ENCODE peak calls at places on chromosomes 11 and 22, in nine cellular contexts. One of them, this sample, is unnamed.

GRCh38 chr11:1994121-1994520 is 3.5 kb downstream of the H19 start:
- DNase-seq in activated effector memory CD4-positive, alpha-beta T cell treated with Interleukin-2 at 50 U/mL for 16 hours: no peak
- DNase-seq in GM03348: no peak
- DNase-seq in stimulated activated CD8-positive, alpha-beta memory T cell treated with anti-CD3 and anti-CD28 coated beads, Interleukin-4, amount 100 ng/mL, for 48 hours: no peak
- DNase-seq in CD8-positive, alpha-beta T cell: no peak
- DNase-seq in H4: no peak
- DNase-seq in stimulated activated naive CD4-positive, alpha-beta T cell: no peak
- DNase-seq in dorsolateral prefrontal cortex: no peak
- DNase-seq in fibroblast of lung: no peak
- DNase-seq in this sample: no peak

GRCh38 chr11:9092846-9093778 is 1.7 kb upstream of the SCUBE2 start:
- DNase-seq in activated effector memory CD4-positive, alpha-beta T cell treated with Interleukin-2 at 50 U/mL for 16 hours: no peak
- DNase-seq in GM03348: no peak
- DNase-seq in stimulated activated CD8-positive, alpha-beta memory T cell treated with anti-CD3 and anti-CD28 coated beads, Interleukin-4, amount 100 ng/mL, for 48 hours: no peak
- DNase-seq in CD8-positive, alpha-beta T cell: no peak
- DNase-seq in H4: no peak
- DNase-seq in stimulated activated naive CD4-positive, alpha-beta T cell: no peak
- DNase-seq in dorsolateral prefrontal cortex: no peak
- DNase-seq in fibroblast of lung: no peak
- DNase-seq in this sample: peak

GRCh38 chr11:6319879-6320410 is 356 bp downstream of the CAVIN3 start:
- DNase-seq in activated effector memory CD4-positive, alpha-beta T cell treated with Interleukin-2 at 50 U/mL for 16 hours: no peak
- DNase-seq in GM03348: peak
- DNase-seq in stimulated activated CD8-positive, alpha-beta memory T cell treated with anti-CD3 and anti-CD28 coated beads, Interleukin-4, amount 100 ng/mL, for 48 hours: peak
- DNase-seq in CD8-positive, alpha-beta T cell: no peak
- DNase-seq in H4: no peak
- DNase-seq in stimulated activated naive CD4-positive, alpha-beta T cell: no peak
- DNase-seq in dorsolateral prefrontal cortex: peak
- DNase-seq in fibroblast of lung: peak
- DNase-seq in this sample: peak

GRCh38 chr22:39543095-39543494 is 10.5 kb upstream of the RPS19BP1 start:
- DNase-seq in activated effector memory CD4-positive, alpha-beta T cell treated with Interleukin-2 at 50 U/mL for 16 hours: no peak
- DNase-seq in GM03348: peak
- DNase-seq in stimulated activated CD8-positive, alpha-beta memory T cell treated with anti-CD3 and anti-CD28 coated beads, Interleukin-4, amount 100 ng/mL, for 48 hours: peak
- DNase-seq in CD8-positive, alpha-beta T cell: no peak
- DNase-seq in H4: no peak
- DNase-seq in stimulated activated naive CD4-positive, alpha-beta T cell: no peak
- DNase-seq in dorsolateral prefrontal cortex: no peak
- DNase-seq in fibroblast of lung: no peak
- DNase-seq in this sample: no peak

GRCh38 chr22:22865311-22866072 is 22.1 kb upstream of the IGLL5 start:
- DNase-seq in activated effector memory CD4-positive, alpha-beta T cell treated with Interleukin-2 at 50 U/mL for 16 hours: no peak
- DNase-seq in GM03348: no peak
- DNase-seq in stimulated activated CD8-positive, alpha-beta memory T cell treated with anti-CD3 and anti-CD28 coated beads, Interleukin-4, amount 100 ng/mL, for 48 hours: peak
- DNase-seq in CD8-positive, alpha-beta T cell: peak
- DNase-seq in H4: no peak
- DNase-seq in stimulated activated naive CD4-positive, alpha-beta T cell: peak
- DNase-seq in dorsolateral prefrontal cortex: no peak
- DNase-seq in fibroblast of lung: no peak
- DNase-seq in this sample: no peak

GRCh38 chr11:119594639-119595249 is 134.3 kb downstream of the NECTIN1 start:
- DNase-seq in activated effector memory CD4-positive, alpha-beta T cell treated with Interleukin-2 at 50 U/mL for 16 hours: no peak
- DNase-seq in GM03348: peak
- DNase-seq in stimulated activated CD8-positive, alpha-beta memory T cell treated with anti-CD3 and anti-CD28 coated beads, Interleukin-4, amount 100 ng/mL, for 48 hours: no peak
- DNase-seq in CD8-positive, alpha-beta T cell: no peak
- DNase-seq in H4: peak
- DNase-seq in stimulated activated naive CD4-positive, alpha-beta T cell: no peak
- DNase-seq in dorsolateral prefrontal cortex: no peak
- DNase-seq in fibroblast of lung: peak
- DNase-seq in this sample: peak

GRCh38 chr11:96090711-96091110 is 166.8 kb upstream of the MTMR2 start:
- DNase-seq in activated effector memory CD4-positive, alpha-beta T cell treated with Interleukin-2 at 50 U/mL for 16 hours: no peak
- DNase-seq in GM03348: peak
- DNase-seq in stimulated activated CD8-positive, alpha-beta memory T cell treated with anti-CD3 and anti-CD28 coated beads, Interleukin-4, amount 100 ng/mL, for 48 hours: no peak
- DNase-seq in CD8-positive, alpha-beta T cell: no peak
- DNase-seq in H4: no peak
- DNase-seq in stimulated activated naive CD4-positive, alpha-beta T cell: no peak
- DNase-seq in dorsolateral prefrontal cortex: no peak
- DNase-seq in fibroblast of lung: peak
- DNase-seq in this sample: peak

GRCh38 chr11:33618363-33618735 is 82.3 kb downstream of the C11orf91 start:
- DNase-seq in activated effector memory CD4-positive, alpha-beta T cell treated with Interleukin-2 at 50 U/mL for 16 hours: no peak
- DNase-seq in GM03348: no peak
- DNase-seq in stimulated activated CD8-positive, alpha-beta memory T cell treated with anti-CD3 and anti-CD28 coated beads, Interleukin-4, amount 100 ng/mL, for 48 hours: no peak
- DNase-seq in CD8-positive, alpha-beta T cell: no peak
- DNase-seq in H4: no peak
- DNase-seq in stimulated activated naive CD4-positive, alpha-beta T cell: no peak
- DNase-seq in dorsolateral prefrontal cortex: no peak
- DNase-seq in fibroblast of lung: no peak
- DNase-seq in this sample: no peak

GRCh38 chr11:8373519-8374432 is 110.1 kb upstream of the LMO1 start:
- DNase-seq in activated effector memory CD4-positive, alpha-beta T cell treated with Interleukin-2 at 50 U/mL for 16 hours: no peak
- DNase-seq in GM03348: no peak
- DNase-seq in stimulated activated CD8-positive, alpha-beta memory T cell treated with anti-CD3 and anti-CD28 coated beads, Interleukin-4, amount 100 ng/mL, for 48 hours: no peak
- DNase-seq in CD8-positive, alpha-beta T cell: no peak
- DNase-seq in H4: no peak
- DNase-seq in stimulated activated naive CD4-positive, alpha-beta T cell: no peak
- DNase-seq in dorsolateral prefrontal cortex: no peak
- DNase-seq in fibroblast of lung: no peak
- DNase-seq in this sample: no peak

GRCh38 chr11:65516135-65516968 is 8.5 kb upstream of the SCYL1 start:
- DNase-seq in activated effector memory CD4-positive, alpha-beta T cell treated with Interleukin-2 at 50 U/mL for 16 hours: no peak
- DNase-seq in GM03348: no peak
- DNase-seq in stimulated activated CD8-positive, alpha-beta memory T cell treated with anti-CD3 and anti-CD28 coated beads, Interleukin-4, amount 100 ng/mL, for 48 hours: no peak
- DNase-seq in CD8-positive, alpha-beta T cell: no peak
- DNase-seq in H4: no peak
- DNase-seq in stimulated activated naive CD4-positive, alpha-beta T cell: no peak
- DNase-seq in dorsolateral prefrontal cortex: no peak
- DNase-seq in fibroblast of lung: no peak
- DNase-seq in this sample: no peak

GRCh38 chr11:8273281-8273680 is 9.6 kb upstream of the LMO1 start:
- DNase-seq in activated effector memory CD4-positive, alpha-beta T cell treated with Interleukin-2 at 50 U/mL for 16 hours: no peak
- DNase-seq in GM03348: no peak
- DNase-seq in stimulated activated CD8-positive, alpha-beta memory T cell treated with anti-CD3 and anti-CD28 coated beads, Interleukin-4, amount 100 ng/mL, for 48 hours: no peak
- DNase-seq in CD8-positive, alpha-beta T cell: no peak
- DNase-seq in H4: peak
- DNase-seq in stimulated activated naive CD4-positive, alpha-beta T cell: no peak
- DNase-seq in dorsolateral prefrontal cortex: no peak
- DNase-seq in fibroblast of lung: peak
- DNase-seq in this sample: peak

GRCh38 chr22:24137595-24137994 is 43.7 kb upstream of the SUSD2 start:
- DNase-seq in activated effector memory CD4-positive, alpha-beta T cell treated with Interleukin-2 at 50 U/mL for 16 hours: no peak
- DNase-seq in GM03348: peak
- DNase-seq in stimulated activated CD8-positive, alpha-beta memory T cell treated with anti-CD3 and anti-CD28 coated beads, Interleukin-4, amount 100 ng/mL, for 48 hours: no peak
- DNase-seq in CD8-positive, alpha-beta T cell: no peak
- DNase-seq in H4: no peak
- DNase-seq in stimulated activated naive CD4-positive, alpha-beta T cell: no peak
- DNase-seq in dorsolateral prefrontal cortex: no peak
- DNase-seq in fibroblast of lung: peak
- DNase-seq in this sample: peak

GRCh38 chr22:36386900-36387663 is 685 bp downstream of the MYH9 start:
- DNase-seq in activated effector memory CD4-positive, alpha-beta T cell treated with Interleukin-2 at 50 U/mL for 16 hours: no peak
- DNase-seq in GM03348: peak
- DNase-seq in stimulated activated CD8-positive, alpha-beta memory T cell treated with anti-CD3 and anti-CD28 coated beads, Interleukin-4, amount 100 ng/mL, for 48 hours: peak
- DNase-seq in CD8-positive, alpha-beta T cell: no peak
- DNase-seq in H4: no peak
- DNase-seq in stimulated activated naive CD4-positive, alpha-beta T cell: peak
- DNase-seq in dorsolateral prefrontal cortex: no peak
- DNase-seq in fibroblast of lung: peak
- DNase-seq in this sample: no peak